ENCODE peak calls at places on chromosomes 12 and 14, in ten cellular contexts. D is heart left ventricle, J is uterus, S is testis, P is thyroid gland, I is endothelial cell of umbilical vein, H is HepG2, W is lower leg skin, E is stomach, R is right lobe of liver. N is an unnamed sample.

GRCh38 chr12:113162102-113163029 is 12.8 kb downstream of the CFAP73 start:
- DNase-seq in D (no peak), J (no peak), S (peak), P (peak), I (peak), H (no peak), W (no peak), E (no peak), R (peak), N (no peak)

GRCh38 chr12:1776139-1776975 is 44.0 kb upstream of the LRTM2 start:
- DNase-seq in D (no peak), J (no peak), S (no peak), P (no peak), I (no peak), H (no peak), W (no peak), E (no peak), R (no peak), N (no peak)

GRCh38 chr12:54024581-54024980 is 3.7 kb upstream of the HOXC6 start:
- DNase-seq in D (no peak), J (no peak), S (no peak), P (no peak), I (no peak), H (no peak), W (no peak), E (no peak), R (no peak), N (no peak)

GRCh38 chr12:1922985-1923384 is 4.5 kb upstream of the CACNA2D4 start:
- DNase-seq in D (no peak), J (no peak), S (no peak), P (no peak), I (no peak), H (no peak), W (no peak), E (peak), R (no peak), N (no peak)

GRCh38 chr12:92404259-92404894 is 258.7 kb upstream of the BTG1 start:
- DNase-seq in D (no peak), J (no peak), S (no peak), P (no peak), I (no peak), H (no peak), W (no peak), E (no peak), R (no peak), N (no peak)

GRCh38 chr12:62407587-62407986 is 59.0 kb upstream of the MON2 start:
- DNase-seq in D (no peak), J (no peak), S (no peak), P (no peak), I (no peak), H (no peak), W (no peak), E (no peak), R (no peak), N (no peak)

GRCh38 chr14:23362200-23362599 is 2.8 kb downstream of the EFS start:
- DNase-seq in D (no peak), J (no peak), S (no peak), P (no peak), I (no peak), H (peak), W (no peak), E (no peak), R (no peak), N (no peak)

GRCh38 chr12:8687846-8688601 is 9.8 kb upstream of the RIMKLB start:
- DNase-seq in D (peak), J (peak), S (peak), P (peak), I (peak), H (no peak), W (no peak), E (no peak), R (no peak), N (peak)

GRCh38 chr12:117845271-117845904 is 123.4 kb downstream of the KSR2 start:
- DNase-seq in D (no peak), J (no peak), S (no peak), P (no peak), I (no peak), H (no peak), W (no peak), E (no peak), R (no peak), N (no peak)

GRCh38 chr14:58824106-58824505 is 186.3 kb downstream of the DACT1 start:
- DNase-seq in D (no peak), J (no peak), S (no peak), P (no peak), I (no peak), H (no peak), W (no peak), E (no peak), R (no peak), N (no peak)

GRCh38 chr12:86261606-86262005 is 5.4 kb upstream of the MGAT4C start:
- DNase-seq in D (no peak), J (no peak), S (no peak), P (no peak), I (no peak), H (no peak), W (no peak), E (no peak), R (no peak), N (no peak)

GRCh38 chr12:86260183-86260582 is 4.0 kb upstream of the MGAT4C start:
- DNase-seq in D (no peak), J (no peak), S (no peak), P (no peak), I (no peak), H (no peak), W (no peak), E (no peak), R (no peak), N (no peak)

GRCh38 chr12:86265329-86265695 is 9.1 kb upstream of the MGAT4C start:
- DNase-seq in D (no peak), J (no peak), S (no peak), P (no peak), I (no peak), H (no peak), W (no peak), E (no peak), R (no peak), N (no peak)

GRCh38 chr12:86261142-86261541 is 5.0 kb upstream of the MGAT4C start:
- DNase-seq in D (no peak), J (no peak), S (no peak), P (no peak), I (no peak), H (no peak), W (no peak), E (no peak), R (no peak), N (no peak)

GRCh38 chr12:86264451-86265328 is 8.5 kb upstream of the MGAT4C start:
- DNase-seq in D (no peak), J (no peak), S (peak), P (peak), I (no peak), H (no peak), W (peak), E (peak), R (no peak), N (peak)
- H3K4me3 ChIP-seq in D (peak), J (no peak), S (no peak), P (peak), I (peak), H (peak), W (no peak), E (peak), R (no peak), N (no peak)

DNA sequence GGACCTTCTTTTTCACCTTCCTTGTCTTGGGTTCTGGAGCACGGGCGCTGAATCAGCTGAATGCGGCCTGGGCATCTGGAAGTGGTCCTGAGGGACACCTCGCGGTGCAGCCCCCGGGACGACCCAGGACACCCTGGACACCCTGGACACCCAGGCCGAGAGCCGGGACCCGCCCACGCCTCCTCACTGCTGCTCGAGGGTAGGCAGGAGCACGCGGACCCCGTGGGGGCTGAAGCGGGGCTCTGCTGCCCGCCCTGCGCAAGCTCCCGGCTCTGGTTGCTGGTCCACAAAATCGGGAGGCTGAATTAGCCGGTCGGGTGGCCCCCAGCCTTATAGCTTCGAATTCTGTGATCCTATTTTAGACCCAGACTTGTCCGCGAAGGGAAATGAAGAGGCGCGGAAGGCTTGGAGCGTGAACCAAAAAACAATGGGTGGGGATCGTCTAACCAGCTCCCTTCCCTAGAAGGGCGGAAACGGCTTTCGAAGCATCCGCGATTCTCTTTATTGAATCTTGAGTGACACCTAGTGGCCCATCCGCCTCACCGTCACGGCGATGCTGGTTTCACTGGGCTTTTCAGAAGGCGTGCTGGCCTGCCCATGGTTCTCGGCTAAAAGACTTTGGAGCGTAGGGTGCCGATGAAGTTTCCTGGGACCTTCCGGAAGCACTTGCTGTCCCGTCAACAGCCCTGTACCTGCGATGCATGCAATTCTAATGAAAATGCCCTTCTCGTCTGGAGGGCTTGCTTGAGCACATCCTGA is 46.3 kb upstream of the PLXNC1 start:
- DNase-seq in D (peak), J (peak), S (peak), P (peak), I (peak), H (peak), W (peak), E (peak), R (peak), N (peak)
- TF ChIP-seq POLR2A in D (no peak), J (no peak), S (no peak), P (no peak), I (no peak), H (no peak), W (no peak), E (no peak), R (no peak), N (no peak)

DNA sequence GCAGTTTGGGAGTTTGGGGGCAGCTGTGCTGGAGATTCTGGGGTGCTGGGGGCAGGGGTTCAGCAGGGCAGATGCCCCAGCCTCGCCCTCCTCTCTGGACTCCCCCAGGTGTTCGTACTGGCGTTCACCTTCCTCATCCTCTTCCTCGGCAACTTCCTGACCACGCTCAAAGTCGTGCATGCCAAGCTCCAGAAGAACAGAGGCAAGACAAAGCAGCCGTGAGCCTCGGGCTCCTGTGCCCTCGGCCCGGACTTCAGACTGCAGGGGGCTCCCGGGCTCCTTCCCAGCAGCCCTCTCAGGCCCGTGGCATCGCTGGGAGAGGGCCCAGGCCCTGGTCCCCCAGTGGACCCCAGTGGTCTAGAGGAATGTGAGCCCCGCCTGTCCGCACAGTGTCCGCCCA is 18.0 kb downstream of the RHOF start:
- DNase-seq in D (no peak), J (no peak), S (no peak), P (no peak), I (no peak), H (no peak), W (no peak), E (no peak), R (no peak), N (no peak)
- TF ChIP-seq CTCF in D (no peak), J (no peak), S (no peak), P (no peak), I (no peak), H (no peak), W (no peak), E (no peak), R (no peak), N (no peak)

GRCh38 chr12:122729583-122730214 is 945 bp downstream of the HCAR1 start:
- DNase-seq in D (no peak), J (no peak), S (no peak), P (no peak), I (no peak), H (no peak), W (no peak), E (no peak), R (no peak), N (no peak)

GRCh38 chr12:122722347-122722746 is 5.7 kb upstream of the HCAR3 start:
- DNase-seq in D (no peak), J (no peak), S (no peak), P (no peak), I (no peak), H (no peak), W (no peak), E (no peak), R (no peak), N (no peak)

GRCh38 chr12:122724641-122725243 is 5.9 kb downstream of the HCAR1 start:
- DNase-seq in D (no peak), J (no peak), S (no peak), P (peak), I (no peak), H (no peak), W (no peak), E (no peak), R (no peak), N (no peak)

GRCh38 chr12:122725452-122725851 is 5.2 kb downstream of the HCAR1 start:
- DNase-seq in D (no peak), J (no peak), S (no peak), P (no peak), I (no peak), H (no peak), W (no peak), E (no peak), R (no peak), N (no peak)

GRCh38 chr12:122726056-122726558 is 4.5 kb downstream of the HCAR1 start:
- DNase-seq in D (no peak), J (no peak), S (no peak), P (peak), I (peak), H (peak), W (no peak), E (peak), R (no peak), N (no peak)
- H3K4me3 ChIP-seq in D (no peak), J (no peak), S (no peak), P (no peak), I (no peak), H (no peak), W (no peak), E (no peak), R (no peak), N (no peak)

GRCh38 chr12:108837680-108838079 is 19.7 kb downstream of the SSH1 start:
- DNase-seq in D (no peak), J (no peak), S (no peak), P (no peak), I (no peak), H (no peak), W (no peak), E (no peak), R (no peak), N (no peak)

GRCh38 chr12:108839890-108840230 is 17.5 kb downstream of the SSH1 start:
- DNase-seq in D (no peak), J (no peak), S (peak), P (no peak), I (no peak), H (no peak), W (no peak), E (no peak), R (no peak), N (no peak)

GRCh38 chr12:108837239-108837638 is 20.1 kb downstream of the SSH1 start:
- DNase-seq in D (no peak), J (no peak), S (no peak), P (no peak), I (no peak), H (no peak), W (no peak), E (no peak), R (no peak), N (no peak)

GRCh38 chr12:108839011-108839889 is 18.1 kb downstream of the SSH1 start:
- DNase-seq in D (peak), J (peak), S (peak), P (peak), I (peak), H (no peak), W (no peak), E (no peak), R (no peak), N (no peak)

DNA sequence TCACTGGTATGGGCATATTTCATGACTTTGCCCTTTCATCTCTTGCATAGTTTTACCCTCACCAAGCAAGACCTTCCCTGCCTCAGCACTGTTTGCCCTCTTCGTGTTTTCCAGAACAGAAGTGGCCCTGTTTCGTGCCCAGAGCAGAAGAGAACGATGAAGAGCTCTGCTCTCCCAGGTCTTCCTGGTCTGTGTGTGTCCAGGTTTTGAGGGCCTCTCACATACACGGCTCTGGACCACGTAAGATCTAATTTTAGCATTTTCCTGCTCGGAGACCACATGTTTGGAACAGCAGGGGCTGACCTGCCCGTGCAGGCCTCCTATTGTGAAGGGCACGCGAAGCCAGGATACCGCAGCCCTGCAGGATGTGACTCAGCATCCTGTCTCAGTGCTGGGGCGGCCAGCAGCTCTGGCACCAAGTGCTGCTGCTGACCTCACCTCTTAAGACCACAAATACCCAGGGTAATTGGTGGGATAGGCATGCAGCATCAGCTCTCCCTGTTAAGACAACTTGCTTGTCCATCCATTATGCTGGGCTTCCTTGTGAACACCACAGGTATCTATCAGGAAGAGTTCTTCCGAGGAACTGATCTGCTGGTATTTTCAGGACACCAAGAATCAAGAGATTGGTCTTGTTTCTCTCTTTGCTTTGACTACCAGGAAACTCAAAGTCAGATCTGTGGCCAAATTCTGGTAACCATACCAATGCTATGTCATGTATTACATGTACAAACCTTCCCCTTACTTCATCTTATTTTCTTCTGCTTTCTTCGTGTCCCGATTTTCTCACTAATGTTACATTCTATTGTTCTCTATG is 19.0 kb downstream of the SSH1 start:
- DNase-seq in D (peak), J (peak), S (peak), P (peak), I (peak), H (peak), W (peak), E (peak), R (peak), N (peak)
- TF ChIP-seq POLR2A in D (peak), J (peak), S (no peak), P (no peak), I (peak), H (no peak), W (no peak), E (no peak), R (peak), N (peak)

GRCh38 chr12:110503432-110503831 is 1.3 kb downstream of the RAD9B start:
- DNase-seq in D (no peak), J (no peak), S (no peak), P (no peak), I (no peak), H (no peak), W (no peak), E (no peak), R (no peak), N (no peak)

GRCh38 chr12:110498984-110499706 is 2.8 kb downstream of the VPS29 start:
- DNase-seq in D (no peak), J (no peak), S (no peak), P (no peak), I (no peak), H (peak), W (no peak), E (no peak), R (no peak), N (no peak)

GRCh38 chr12:110501722-110502448 is at the start of the genes RAD9B and VPS29:
- DNase-seq in D (peak), J (peak), S (peak), P (peak), I (peak), H (peak), W (peak), E (peak), R (peak), N (peak)

GRCh38 chr12:110502449-110502738 is 263 bp downstream of the RAD9B start:
- DNase-seq in D (no peak), J (no peak), S (no peak), P (no peak), I (no peak), H (no peak), W (no peak), E (no peak), R (peak), N (no peak)

GRCh38 chr12:110501378-110501721 is 561 bp downstream of the VPS29 start:
- DNase-seq in D (no peak), J (peak), S (peak), P (peak), I (peak), H (peak), W (peak), E (peak), R (peak), N (no peak)
- TF ChIP-seq CTCF in D (no peak), J (no peak), S (no peak), P (no peak), I (no peak), H (no peak), W (no peak), E (no peak), R (no peak), N (no peak)

DNA sequence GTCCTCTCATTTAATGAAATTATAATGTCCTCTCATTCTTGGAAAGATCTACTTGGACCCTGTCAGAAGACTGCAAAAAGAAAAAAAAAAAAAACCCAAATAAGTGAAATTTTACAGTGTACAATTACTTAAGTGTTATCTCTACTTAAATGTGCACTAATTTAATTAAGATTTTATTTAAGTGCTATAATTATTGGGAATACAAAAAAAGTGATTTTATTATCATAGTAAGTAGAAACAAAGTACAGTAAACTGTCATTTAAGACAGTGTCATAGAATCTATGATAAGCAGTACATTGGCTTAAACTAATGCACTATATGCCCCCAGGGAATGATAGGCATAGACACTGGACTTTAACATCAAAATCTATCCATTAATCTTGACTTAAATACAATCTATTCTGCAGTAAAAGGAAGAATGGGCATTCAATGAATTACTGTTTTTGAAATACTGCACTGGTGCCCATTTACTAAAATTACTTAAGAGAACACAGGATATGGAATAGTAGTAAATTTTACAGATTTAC is 23.3 kb downstream of the INSM2 start:
- DNase-seq in D (no peak), J (no peak), S (no peak), P (no peak), I (no peak), H (no peak), W (no peak), E (no peak), R (no peak), N (no peak)
- H3K4me3 ChIP-seq in D (no peak), J (no peak), S (no peak), P (no peak), I (no peak), H (no peak), W (no peak), E (no peak), R (no peak), N (no peak)

GRCh38 chr12:70581199-70581598 is 56.0 kb downstream of the PTPRB start:
- DNase-seq in D (no peak), J (no peak), S (no peak), P (no peak), I (no peak), H (no peak), W (no peak), E (no peak), R (no peak), N (no peak)

GRCh38 chr12:70577283-70577634 is 60.0 kb downstream of the PTPRB start:
- DNase-seq in D (no peak), J (no peak), S (no peak), P (no peak), I (no peak), H (no peak), W (no peak), E (no peak), R (no peak), N (no peak)

GRCh38 chr12:70571029-70571428 is 66.2 kb downstream of the PTPRB start:
- DNase-seq in D (no peak), J (no peak), S (no peak), P (no peak), I (no peak), H (no peak), W (no peak), E (no peak), R (no peak), N (no peak)

GRCh38 chr12:70571705-70572269 is 65.4 kb downstream of the PTPRB start:
- DNase-seq in D (no peak), J (no peak), S (no peak), P (no peak), I (no peak), H (peak), W (no peak), E (no peak), R (no peak), N (no peak)

GRCh38 chr12:70576341-70577282 is 60.6 kb downstream of the PTPRB start:
- DNase-seq in D (peak), J (no peak), S (peak), P (no peak), I (peak), H (peak), W (no peak), E (no peak), R (no peak), N (no peak)
- TF ChIP-seq POLR2A in D (no peak), J (no peak), S (no peak), P (no peak), I (no peak), H (no peak), W (no peak), E (no peak), R (no peak), N (no peak)